ENCODE peak calls at places on chromosomes 6 and 20, in four cellular contexts. Z is heart left ventricle, R is Peyer's patch, P is H1. O is an unnamed sample. For H3K4me1, the result is how much of the 10 kb centered on the place peaks cover.

GRCh38 chr20:32018269-32019155 is 8.3 kb downstream of the CCM2L start:
- DNase-seq in R (peak), P (peak), Z (peak), O (peak)

GRCh38 chr6:106724848-106725247 is 95.5 kb downstream of the QRSL1 start:
- DNase-seq in Z (no peak), R (no peak), P (no peak), O (no peak)

GRCh38 chr6:3722211-3722621 is 29.3 kb downstream of the PXDC1 start:
- DNase-seq in P (no peak), R (no peak), Z (no peak), O (no peak)

GRCh38 chr6:153048631-153049030 is 46.1 kb upstream of the MTRF1L start:
- DNase-seq in Z (no peak), P (no peak), R (no peak), O (no peak)

GRCh38 chr6:144912474-144912873 is 627.3 kb downstream of the UTRN start:
- DNase-seq in P (no peak), Z (no peak), R (no peak), O (no peak)

GRCh38 chr6:123668063-123668462 is 31.3 kb upstream of the TRDN start:
- DNase-seq in P (no peak), Z (no peak), R (no peak), O (no peak)

GRCh38 chr6:129276986-129277385 is 394.0 kb downstream of the LAMA2 start:
- DNase-seq in R (no peak), Z (no peak), P (no peak), O (no peak)

GRCh38 chr6:42185597-42185996 is 9.2 kb downstream of the GUCA1B start:
- DNase-seq in R (no peak), P (no peak), Z (no peak), O (no peak)

GRCh38 chr20:16599257-16599656 is 26.0 kb upstream of the KIF16B start:
- DNase-seq in Z (no peak), P (no peak), R (no peak), O (no peak)

GRCh38 chr6:30647039-30647801 is at the start of gene C6orf136:
- DNase-seq in P (peak), R (peak), Z (peak), O (peak)

DNA sequence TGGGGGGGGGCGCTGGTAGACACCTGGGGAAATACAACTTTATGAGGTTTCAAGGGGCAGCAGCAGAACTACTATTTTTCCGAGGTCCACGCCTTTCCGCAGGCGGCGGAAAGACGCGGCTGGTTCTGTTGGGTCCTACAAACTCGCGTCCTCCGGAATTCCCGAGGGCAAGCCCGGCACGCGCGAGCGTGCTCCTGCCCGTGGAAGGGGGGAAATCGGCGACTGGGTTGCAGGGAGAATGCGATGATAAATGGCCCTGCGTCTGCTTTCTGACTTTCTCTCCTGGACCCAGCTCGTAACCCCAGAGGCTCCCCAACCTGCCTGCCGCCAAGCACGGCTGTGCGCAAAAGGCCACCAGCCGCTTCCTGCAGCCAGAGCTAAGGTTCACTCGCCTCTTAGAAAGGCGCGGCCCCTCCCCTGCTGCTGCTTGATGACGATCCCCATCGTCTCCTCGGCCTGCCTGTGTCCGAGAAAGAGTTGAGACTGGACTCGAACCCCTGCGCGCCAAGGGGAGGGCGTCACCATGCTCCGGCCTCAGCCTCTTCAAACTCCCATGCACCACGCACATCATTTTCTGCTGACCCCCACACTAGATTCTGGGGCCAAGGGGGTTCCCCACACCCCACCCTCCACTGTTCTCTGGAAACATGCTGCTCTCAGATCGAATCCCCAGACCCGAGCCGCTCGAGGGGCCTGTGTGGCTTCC is 6.7 kb downstream of the FOXA2 start:
- DNase-seq in P (peak), R (peak), Z (no peak), O (no peak)
- TF ChIP-seq POLR2A in P (no peak), R (no peak), Z (no peak), O (no peak)

DNA sequence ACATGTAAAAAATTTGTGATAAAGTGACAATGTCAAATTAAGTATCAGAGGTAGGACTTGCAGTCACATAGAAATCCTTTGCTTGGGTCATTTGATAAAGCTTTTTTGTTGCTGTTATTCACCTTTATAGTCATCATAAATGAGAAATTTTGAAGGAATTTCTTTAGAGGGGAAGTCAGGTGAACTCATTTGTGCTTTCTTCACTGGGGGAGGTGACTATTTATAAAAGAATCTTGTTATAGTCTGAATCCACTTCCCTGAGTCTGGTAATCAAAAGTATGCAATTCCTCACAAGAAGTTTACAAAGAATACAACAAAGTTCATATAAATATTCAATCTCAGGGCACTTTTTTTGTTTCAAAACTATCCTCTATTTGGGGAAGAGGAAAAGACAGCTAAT is 47.7 kb downstream of the FRK start:
- DNase-seq in P (no peak), R (no peak), Z (no peak), O (no peak)
- H3K4me1 ChIP-seq in P (under half), R (under half), Z (under half), O (under half)

GRCh38 chr20:63519765-63520593 is 586 bp upstream of the PPDPF start:
- DNase-seq in P (peak), Z (peak), R (no peak), O (peak)
- TF ChIP-seq POLR2A in P (no peak), Z (no peak), R (no peak), O (no peak)

GRCh38 chr6:35486005-35486925 is 10.6 kb downstream of the TEAD3 start:
- DNase-seq in Z (no peak), P (peak), R (peak), O (peak)
- H3K4me1 ChIP-seq in Z (under half), P (under half), R (under half), O (under half)

DNA sequence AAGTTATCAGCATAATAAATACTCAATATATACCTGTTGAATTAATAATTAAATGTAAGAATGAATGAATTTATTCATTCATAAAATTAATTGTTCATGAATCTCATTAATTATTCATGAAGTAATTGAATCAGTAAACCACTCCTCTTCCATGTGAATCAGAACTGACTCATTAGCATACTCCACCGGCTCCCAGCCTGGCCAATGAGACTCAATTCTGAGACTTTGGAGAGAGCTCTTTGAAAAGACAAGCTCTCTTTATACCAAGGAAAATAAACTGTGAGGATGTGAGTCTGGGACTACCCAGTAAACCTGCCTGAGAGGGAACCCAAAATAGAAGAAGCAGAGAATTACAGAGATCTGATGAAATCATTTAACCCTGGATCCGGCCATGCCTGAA is 8.4 kb upstream of the SLC2A10 start:
- DNase-seq in P (no peak), Z (no peak), R (no peak), O (no peak)
- TF ChIP-seq POLR2A in P (no peak), Z (no peak), R (no peak), O (no peak)

GRCh38 chr6:33679761-33680160 is 31.7 kb downstream of the UQCC2 start:
- DNase-seq in Z (no peak), P (no peak), R (no peak), O (no peak)
- H3K4me1 ChIP-seq in Z (under half), P (under half), R (under half), O (under half)

GRCh38 chr20:20566523-20566922 is 145.9 kb downstream of the RALGAPA2 start:
- DNase-seq in R (no peak), P (no peak), Z (no peak), O (no peak)

GRCh38 chr20:20567712-20568111 is 144.7 kb downstream of the RALGAPA2 start:
- DNase-seq in R (no peak), Z (no peak), P (no peak), O (no peak)

GRCh38 chr20:20571068-20571780 is 141.2 kb downstream of the RALGAPA2 start:
- DNase-seq in R (no peak), P (no peak), Z (no peak), O (no peak)

GRCh38 chr20:20564279-20564678 is 148.2 kb downstream of the RALGAPA2 start:
- DNase-seq in R (no peak), Z (no peak), P (no peak), O (no peak)

DNA sequence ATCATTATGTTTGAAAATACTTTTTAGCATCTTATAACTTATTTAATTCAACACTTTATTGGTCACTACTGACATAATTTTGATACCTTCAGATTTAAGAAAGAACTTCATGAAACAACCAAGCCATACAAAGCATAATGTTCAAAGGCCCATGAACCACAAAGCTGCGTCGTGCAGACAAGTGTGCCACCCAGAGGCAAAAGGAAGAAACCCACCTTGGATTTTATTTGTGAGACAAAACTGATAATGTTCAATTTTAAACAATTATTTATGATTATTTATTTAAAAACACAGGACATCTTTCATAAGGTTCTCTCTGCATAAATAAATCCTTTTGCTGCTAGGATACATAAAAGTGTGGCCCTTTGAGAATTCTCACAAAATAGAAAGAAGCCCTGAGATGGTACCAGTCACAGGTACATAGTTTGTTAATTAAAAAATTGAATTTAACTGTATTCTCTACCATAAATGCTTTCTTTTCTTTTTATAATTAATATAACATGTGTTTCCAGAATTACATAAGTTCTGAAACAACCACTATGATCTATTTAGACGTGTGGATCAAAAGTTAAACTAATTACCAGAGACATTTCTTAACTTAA is 143.7 kb downstream of the RALGAPA2 start:
- DNase-seq in R (no peak), Z (no peak), P (no peak), O (no peak)
- TF ChIP-seq POLR2A in R (no peak), Z (no peak), P (no peak), O (no peak)

GRCh38 chr20:58604410-58604881 is 46.6 kb upstream of the STX16 start:
- DNase-seq in R (peak), Z (peak), P (no peak), O (no peak)

GRCh38 chr20:58599966-58600365 is 51.1 kb upstream of the STX16 start:
- DNase-seq in R (no peak), Z (peak), P (no peak), O (no peak)

GRCh38 chr20:58603656-58604184 is 47.4 kb upstream of the STX16 start:
- DNase-seq in R (no peak), Z (no peak), P (no peak), O (no peak)

GRCh38 chr20:58600756-58601155 is 50.3 kb upstream of the STX16 start:
- DNase-seq in Z (no peak), P (no peak), R (no peak), O (no peak)

DNA sequence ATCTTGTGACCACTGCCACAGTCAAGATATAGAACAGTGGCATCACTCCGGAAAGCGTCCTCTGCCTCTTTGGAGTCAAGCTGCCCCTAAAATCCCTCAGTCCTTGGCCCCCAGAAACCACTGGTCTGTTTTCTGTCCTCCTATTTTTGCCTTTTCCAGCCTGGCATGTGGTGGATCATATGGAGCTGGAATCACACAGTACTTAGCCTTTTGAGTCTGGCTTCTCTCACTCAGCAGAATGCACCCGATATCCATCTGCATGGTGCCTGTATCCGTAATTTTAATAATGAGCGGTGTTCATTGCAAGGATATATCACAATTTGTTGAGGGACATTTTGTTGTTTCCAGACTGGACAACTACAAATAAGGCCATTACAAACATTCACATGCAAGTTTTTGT is 49.0 kb upstream of the STX16 start:
- DNase-seq in P (no peak), Z (no peak), R (no peak), O (no peak)
- H3K4me1 ChIP-seq in P (under half), Z (under half), R (under half), O (under half)

DNA sequence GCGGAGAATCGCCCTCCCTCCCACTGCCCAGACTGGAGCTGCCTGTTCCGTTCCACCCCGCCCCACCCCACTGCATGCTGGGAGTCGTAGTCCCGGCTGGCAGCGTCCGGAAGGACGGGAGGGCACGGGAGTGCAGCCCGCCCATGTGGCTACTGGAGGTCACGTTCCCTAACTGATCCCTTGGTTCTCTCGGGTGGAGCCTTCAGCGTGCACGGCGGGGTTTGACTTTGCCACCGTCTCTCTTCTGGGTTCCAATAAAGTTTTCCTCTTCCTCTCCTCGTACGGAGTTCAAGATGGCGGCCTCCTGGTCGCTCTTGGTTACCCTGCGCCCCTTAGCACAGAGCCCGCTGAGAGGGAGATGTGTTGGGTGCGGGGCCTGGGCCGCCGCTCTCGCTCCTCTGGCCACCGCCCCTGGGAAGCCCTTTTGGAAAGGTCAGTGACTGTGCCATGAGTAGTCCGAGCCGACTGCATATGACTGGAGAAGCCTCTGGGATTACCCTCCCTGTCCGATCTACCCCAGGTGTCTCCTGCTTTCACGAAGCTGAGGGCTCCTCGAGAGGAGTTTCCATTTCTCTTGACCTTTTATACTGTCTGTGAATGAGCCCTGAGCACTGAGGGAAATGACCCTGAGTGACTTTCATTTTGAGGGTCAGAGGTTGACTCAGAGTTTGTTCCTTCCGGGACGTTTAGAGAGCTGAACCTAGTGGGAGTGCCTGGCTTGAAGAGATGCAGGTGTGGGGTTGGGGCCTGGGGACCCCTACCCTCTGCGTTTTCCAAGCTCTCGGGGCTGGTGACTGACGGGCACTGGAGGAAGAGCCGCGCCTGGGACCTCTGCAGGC is at the start of gene AFG1L:
- DNase-seq in Z (peak), R (peak), P (peak), O (peak)
- TF ChIP-seq POLR2A in Z (peak), R (peak), P (peak), O (no peak)

DNA sequence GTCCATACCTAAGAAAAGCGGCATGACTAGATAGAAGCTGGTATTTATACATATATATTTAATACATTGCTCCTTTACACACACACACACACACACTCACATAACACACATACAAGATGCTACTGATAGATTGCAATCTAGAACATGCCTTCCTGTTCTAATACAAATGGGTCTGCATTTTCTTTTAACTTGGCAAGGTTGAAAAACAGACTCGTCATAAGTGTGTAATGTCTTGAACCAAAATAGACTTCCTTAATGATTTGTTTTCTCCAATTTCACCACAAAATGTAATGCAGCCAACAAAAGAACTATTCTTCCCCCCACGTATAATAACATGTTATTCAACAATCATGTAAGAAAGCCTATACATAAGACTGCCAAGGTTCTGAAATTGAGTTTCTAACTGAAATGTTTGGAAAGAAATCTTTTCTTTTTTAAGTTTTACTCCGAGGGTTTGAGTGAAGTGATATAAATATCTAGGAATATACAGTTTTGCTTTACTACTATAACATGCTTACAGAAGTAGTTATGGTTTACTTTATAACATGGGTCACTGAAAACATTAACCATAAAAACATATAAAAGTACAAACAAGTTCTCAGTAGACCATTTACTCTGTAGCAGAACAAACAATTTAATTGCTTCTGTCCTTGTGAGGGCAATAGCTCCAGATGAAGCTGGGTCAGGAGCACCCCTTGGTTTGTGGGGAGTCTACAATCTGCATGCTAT is 207.5 kb downstream of the FOXC1 start:
- DNase-seq in P (no peak), R (no peak), Z (no peak), O (no peak)
- H3K4me1 ChIP-seq in P (under half), R (under half), Z (under half), O (under half)

O was measured in thyroid gland.